ENCODE peak calls at places on chromosomes 12 and 14, in five cellular contexts. One of them, this sample, is unnamed.

GRCh38 chr14:73774244-73774575 is 60.0 kb upstream of the PNMA1 start:
- DNase-seq in substantia nigra: no peak
- DNase-seq in RWPE1: no peak
- DNase-seq in stimulated activated CD4-positive, alpha-beta T cell treated with anti-CD3 and anti-CD28 coated beads, Interleukin-2, amount 100 ng/mL, for 24 hours: no peak
- DNase-seq in AG04449: no peak
- DNase-seq in this sample: no peak

GRCh38 chr12:104738841-104739642 is 219.0 kb downstream of the SLC41A2 start:
- DNase-seq in stimulated activated CD4-positive, alpha-beta T cell treated with anti-CD3 and anti-CD28 coated beads, Interleukin-2, amount 100 ng/mL, for 24 hours: no peak
- DNase-seq in RWPE1: no peak
- DNase-seq in substantia nigra: no peak
- DNase-seq in AG04449: no peak
- DNase-seq in this sample: no peak

GRCh38 chr12:67925551-67925950 is 63.7 kb upstream of the IFNG-AS1 start:
- DNase-seq in RWPE1: no peak
- DNase-seq in substantia nigra: no peak
- DNase-seq in AG04449: no peak
- DNase-seq in stimulated activated CD4-positive, alpha-beta T cell treated with anti-CD3 and anti-CD28 coated beads, Interleukin-2, amount 100 ng/mL, for 24 hours: no peak
- DNase-seq in this sample: no peak

GRCh38 chr14:53409289-53409688 is 256.2 kb upstream of the DDHD1 start:
- DNase-seq in substantia nigra: no peak
- DNase-seq in stimulated activated CD4-positive, alpha-beta T cell treated with anti-CD3 and anti-CD28 coated beads, Interleukin-2, amount 100 ng/mL, for 24 hours: no peak
- DNase-seq in AG04449: no peak
- DNase-seq in RWPE1: no peak
- DNase-seq in this sample: no peak

GRCh38 chr12:119659289-119659897 is 8.5 kb upstream of the PRKAB1 start:
- DNase-seq in RWPE1: peak
- DNase-seq in stimulated activated CD4-positive, alpha-beta T cell treated with anti-CD3 and anti-CD28 coated beads, Interleukin-2, amount 100 ng/mL, for 24 hours: peak
- DNase-seq in substantia nigra: no peak
- DNase-seq in AG04449: no peak
- DNase-seq in this sample: peak

GRCh38 chr12:8951744-8952143 is 2.3 kb upstream of the M6PR start:
- DNase-seq in RWPE1: no peak
- DNase-seq in substantia nigra: no peak
- DNase-seq in stimulated activated CD4-positive, alpha-beta T cell treated with anti-CD3 and anti-CD28 coated beads, Interleukin-2, amount 100 ng/mL, for 24 hours: no peak
- DNase-seq in AG04449: no peak
- DNase-seq in this sample: peak

GRCh38 chr14:104284107-104284592 is 145.8 kb downstream of the KIF26A start:
- DNase-seq in RWPE1: no peak
- DNase-seq in stimulated activated CD4-positive, alpha-beta T cell treated with anti-CD3 and anti-CD28 coated beads, Interleukin-2, amount 100 ng/mL, for 24 hours: no peak
- DNase-seq in substantia nigra: no peak
- DNase-seq in AG04449: no peak
- DNase-seq in this sample: no peak

GRCh38 chr14:90105756-90106155 is 44.0 kb downstream of the KCNK13 start:
- DNase-seq in stimulated activated CD4-positive, alpha-beta T cell treated with anti-CD3 and anti-CD28 coated beads, Interleukin-2, amount 100 ng/mL, for 24 hours: no peak
- DNase-seq in RWPE1: no peak
- DNase-seq in AG04449: no peak
- DNase-seq in substantia nigra: peak
- DNase-seq in this sample: no peak

GRCh38 chr14:30177776-30178175 is 250.1 kb upstream of the PRKD1 start:
- DNase-seq in substantia nigra: no peak
- DNase-seq in stimulated activated CD4-positive, alpha-beta T cell treated with anti-CD3 and anti-CD28 coated beads, Interleukin-2, amount 100 ng/mL, for 24 hours: no peak
- DNase-seq in AG04449: no peak
- DNase-seq in RWPE1: no peak
- DNase-seq in this sample: no peak